ENCODE peak calls at places on chromosomes 12 and 14, in four cellular contexts. One of them, this sample, is unnamed.

GRCh38 chr12:132329036-132329738 is at the start of gene GALNT9:
- DNase-seq in right lobe of liver: no peak
- DNase-seq in effector CD4-positive, alpha-beta T cell: no peak
- DNase-seq in AG08395: peak
- DNase-seq in this sample: no peak

GRCh38 chr12:41286426-41286825 is 98.3 kb downstream of the PDZRN4 start:
- DNase-seq in AG08395: no peak
- DNase-seq in right lobe of liver: no peak
- DNase-seq in effector CD4-positive, alpha-beta T cell: no peak
- DNase-seq in this sample: no peak

GRCh38 chr14:67643671-67644070 is 24.0 kb downstream of the ARG2 start:
- DNase-seq in effector CD4-positive, alpha-beta T cell: no peak
- DNase-seq in AG08395: no peak
- DNase-seq in right lobe of liver: no peak
- DNase-seq in this sample: no peak

GRCh38 chr12:71958056-71958455 is 19.4 kb downstream of the TPH2 start:
- DNase-seq in AG08395: peak
- DNase-seq in right lobe of liver: no peak
- DNase-seq in effector CD4-positive, alpha-beta T cell: no peak
- DNase-seq in this sample: no peak

GRCh38 chr12:59664495-59664894 is 68.7 kb downstream of the SLC16A7 start:
- DNase-seq in effector CD4-positive, alpha-beta T cell: no peak
- DNase-seq in AG08395: no peak
- DNase-seq in right lobe of liver: no peak
- DNase-seq in this sample: no peak

GRCh38 chr14:104110491-104111209 is 25.1 kb downstream of the ASPG start:
- DNase-seq in effector CD4-positive, alpha-beta T cell: no peak
- DNase-seq in AG08395: no peak
- DNase-seq in right lobe of liver: no peak
- DNase-seq in this sample: no peak

GRCh38 chr14:100294213-100294962 is 11.9 kb downstream of the SLC25A29 start:
- DNase-seq in effector CD4-positive, alpha-beta T cell: no peak
- DNase-seq in AG08395: no peak
- DNase-seq in right lobe of liver: no peak
- DNase-seq in this sample: no peak

GRCh38 chr14:94707494-94707893 is 62.4 kb downstream of the GSC start:
- DNase-seq in right lobe of liver: no peak
- DNase-seq in AG08395: no peak
- DNase-seq in effector CD4-positive, alpha-beta T cell: no peak
- DNase-seq in this sample: no peak

GRCh38 chr14:77271113-77271710 is at the start of gene NGB:
- DNase-seq in AG08395: no peak
- DNase-seq in effector CD4-positive, alpha-beta T cell: no peak
- DNase-seq in right lobe of liver: no peak
- DNase-seq in this sample: no peak

GRCh38 chr12:111767362-111768158 is 827 bp downstream of the ALDH2 start:
- DNase-seq in effector CD4-positive, alpha-beta T cell: no peak
- DNase-seq in right lobe of liver: no peak
- DNase-seq in AG08395: peak
- DNase-seq in this sample: no peak

GRCh38 chr12:55724226-55724939 is 4.2 kb downstream of the RDH5 start:
- DNase-seq in effector CD4-positive, alpha-beta T cell: peak
- DNase-seq in AG08395: no peak
- DNase-seq in right lobe of liver: peak
- DNase-seq in this sample: peak

GRCh38 chr12:124408822-124409517 is 114.1 kb downstream of the RFLNA start:
- DNase-seq in AG08395: no peak
- DNase-seq in effector CD4-positive, alpha-beta T cell: no peak
- DNase-seq in right lobe of liver: no peak
- DNase-seq in this sample: no peak

GRCh38 chr12:51917746-51918453 is 10.6 kb downstream of the ACVRL1 start:
- DNase-seq in AG08395: no peak
- DNase-seq in effector CD4-positive, alpha-beta T cell: no peak
- DNase-seq in right lobe of liver: no peak
- DNase-seq in this sample: no peak

GRCh38 chr12:123983822-123984485 is 10.9 kb downstream of the ZNF664 start:
- DNase-seq in right lobe of liver: no peak
- DNase-seq in AG08395: peak
- DNase-seq in effector CD4-positive, alpha-beta T cell: peak
- DNase-seq in this sample: no peak

GRCh38 chr12:46388427-46388992 is 15.9 kb upstream of the SLC38A2 start:
- DNase-seq in right lobe of liver: no peak
- DNase-seq in effector CD4-positive, alpha-beta T cell: no peak
- DNase-seq in AG08395: no peak
- DNase-seq in this sample: no peak

This sample was measured in effector memory CD4-positive, alpha-beta T cell.